ENCODE peak calls at places on chromosome 16, in eight cellular contexts. K is right atrium auricular region, R is neural progenitor cell, B is H9, F is fibroblast of mammary gland, V is foreskin fibroblast, C is WERI-Rb-1, O is MCF 10A. L is an unnamed sample.

GRCh38 chr16:89964201-89964600 is 15.6 kb downstream of the DEF8 start:
- DNase-seq in K (no peak), R (no peak), B (no peak), F (no peak), V (no peak), C (no peak), O (no peak), L (no peak)

GRCh38 chr16:22694887-22695382 is 119.0 kb upstream of the HS3ST2 start:
- DNase-seq in K (no peak), R (no peak), B (no peak), F (peak), V (peak), C (no peak), O (no peak), L (no peak)

GRCh38 chr16:648786-649589 is at the start of gene WDR90:
- DNase-seq in K (peak), R (peak), B (peak), F (peak), V (peak), C (peak), O (peak), L (peak)

GRCh38 chr16:3718019-3718391 is 681 bp upstream of the TRAP1 start:
- DNase-seq in K (no peak), R (no peak), B (no peak), F (no peak), V (no peak), C (no peak), O (peak), L (no peak)

GRCh38 chr16:47834485-47835024 is 321.2 kb downstream of the ABCC12 start:
- DNase-seq in K (no peak), R (no peak), B (no peak), F (no peak), V (no peak), C (no peak), O (no peak), L (no peak)

GRCh38 chr16:75111514-75112280 is 4.9 kb downstream of the LDHD start:
- DNase-seq in K (no peak), R (no peak), B (peak), F (no peak), V (no peak), C (no peak), O (no peak), L (no peak)

GRCh38 chr16:47229053-47229640 is 85.4 kb upstream of the NETO2 start:
- DNase-seq in K (no peak), R (no peak), B (no peak), F (no peak), V (no peak), C (no peak), O (no peak), L (no peak)

GRCh38 chr16:15607700-15608396 is 35.1 kb downstream of the MARF1 start:
- DNase-seq in K (peak), R (no peak), B (no peak), F (peak), V (peak), C (no peak), O (peak), L (no peak)

GRCh38 chr16:13039526-13039925 is 138.1 kb downstream of the SHISA9 start:
- DNase-seq in K (no peak), R (no peak), B (no peak), F (no peak), V (no peak), C (no peak), O (no peak), L (no peak)

DNA sequence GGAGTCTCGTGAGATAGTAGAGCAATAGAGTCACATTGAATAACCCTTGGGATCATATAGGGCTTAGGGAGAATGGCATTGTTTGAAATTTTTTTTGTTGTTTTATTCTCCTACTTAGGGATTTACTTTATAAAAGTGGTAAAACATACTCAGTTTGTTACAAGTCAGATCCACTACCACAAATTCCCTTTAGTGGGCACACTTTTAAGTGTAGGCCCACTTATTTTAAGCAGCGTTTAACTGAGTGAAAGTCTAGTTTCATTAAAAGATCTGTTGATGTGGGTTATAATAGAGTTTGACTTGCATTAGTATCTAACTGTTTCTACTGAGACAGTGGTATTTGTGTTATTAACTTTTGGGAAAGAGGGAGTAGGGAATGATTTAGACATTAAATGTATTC is 49.3 kb downstream of the USP10 start:
- DNase-seq in K (no peak), R (no peak), B (no peak), F (no peak), V (no peak), C (no peak), O (no peak), L (no peak)
- TF ChIP-seq CTCF in K (no peak), R (no peak), B (no peak), F (no peak), V (no peak), C (no peak), O (no peak), L (no peak)

GRCh38 chr16:30557950-30558788 is at the start of gene ZNF764:
- DNase-seq in K (peak), R (peak), B (peak), F (peak), V (peak), C (peak), O (peak), L (peak)
- TF ChIP-seq CTCF in K (no peak), R (no peak), B (no peak), F (no peak), V (no peak), C (no peak), O (no peak), L (no peak)

DNA sequence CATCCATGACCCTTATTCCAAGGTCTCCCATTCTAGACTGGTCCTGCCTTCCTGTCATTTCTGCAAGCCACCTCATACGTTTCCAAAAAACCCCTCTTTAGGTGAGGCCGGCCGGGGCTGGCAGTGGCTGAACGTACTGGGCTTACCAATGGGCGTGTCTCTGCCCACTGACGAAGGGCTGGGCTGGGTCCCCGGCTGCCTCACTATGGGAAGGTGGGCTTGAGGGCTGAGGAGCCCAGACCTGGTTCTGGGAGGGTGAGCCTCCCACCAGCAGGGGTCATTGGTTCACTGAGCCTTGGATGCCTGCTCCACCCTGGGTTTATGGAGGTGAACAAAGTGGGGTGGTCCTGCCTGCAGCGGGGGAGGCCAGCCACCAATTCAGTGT is 19.9 kb downstream of the KDM8 start:
- DNase-seq in K (no peak), R (no peak), B (no peak), F (no peak), V (no peak), C (no peak), O (no peak), L (peak)
- TF ChIP-seq CTCF in K (no peak), R (no peak), B (no peak), F (no peak), V (peak), C (peak), O (no peak), L (no peak)

DNA sequence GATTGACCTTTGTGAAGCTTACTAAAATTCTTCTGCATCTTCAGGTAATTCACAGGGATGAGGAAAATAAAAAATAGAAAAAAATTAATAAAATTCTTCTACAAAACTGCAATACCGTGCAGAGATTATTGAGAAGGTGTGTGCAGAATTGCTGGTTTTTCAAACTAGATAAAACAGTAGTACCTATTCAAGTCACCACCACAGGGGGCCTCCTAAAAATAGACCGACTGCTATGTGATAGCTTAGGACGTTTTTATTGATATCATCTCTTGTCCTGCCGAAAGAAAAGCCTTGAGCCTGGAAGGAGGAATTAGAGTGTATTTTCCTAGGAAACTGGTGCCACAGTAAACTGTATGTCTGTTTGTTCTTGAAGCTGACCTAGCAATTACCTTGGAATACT is 325.9 kb downstream of the ZFHX3 start:
- DNase-seq in K (no peak), R (peak), B (no peak), F (no peak), V (no peak), C (no peak), O (no peak), L (no peak)
- TF ChIP-seq CTCF in K (no peak), R (no peak), B (no peak), F (no peak), V (no peak), C (no peak), O (no peak), L (no peak)

GRCh38 chr16:24741862-24742261 is 12.4 kb downstream of the TNRC6A start:
- DNase-seq in K (no peak), R (no peak), B (no peak), F (no peak), V (no peak), C (no peak), O (no peak), L (no peak)

GRCh38 chr16:24737916-24738594 is 8.6 kb downstream of the TNRC6A start:
- DNase-seq in K (no peak), R (no peak), B (no peak), F (no peak), V (no peak), C (no peak), O (no peak), L (no peak)

GRCh38 chr16:24736758-24737157 is 7.3 kb downstream of the TNRC6A start:
- DNase-seq in K (no peak), R (no peak), B (no peak), F (no peak), V (no peak), C (no peak), O (no peak), L (no peak)

GRCh38 chr16:24737391-24737871 is 8.0 kb downstream of the TNRC6A start:
- DNase-seq in K (no peak), R (no peak), B (no peak), F (peak), V (peak), C (no peak), O (no peak), L (no peak)

DNA sequence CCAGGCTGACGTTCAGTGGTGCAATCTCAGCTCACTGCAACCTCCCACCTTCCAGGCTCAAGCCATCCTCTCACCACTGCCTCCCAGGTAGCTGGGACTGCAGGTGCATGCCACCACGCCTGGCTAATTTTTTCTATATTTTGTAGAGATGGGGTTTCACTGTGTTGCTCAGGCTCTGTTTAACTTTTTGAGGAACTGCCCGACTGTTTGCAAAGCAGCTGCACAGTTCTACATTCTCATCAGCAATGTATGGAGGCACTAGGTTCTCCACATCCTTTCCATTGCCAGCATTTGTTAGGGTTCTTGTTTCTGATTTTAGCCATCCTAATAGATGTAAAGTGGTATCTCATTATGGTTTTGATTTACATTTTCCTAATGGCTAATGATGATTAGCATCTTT is 9.4 kb downstream of the TNRC6A start:
- DNase-seq in K (no peak), R (no peak), B (no peak), F (no peak), V (no peak), C (no peak), O (no peak), L (no peak)
- TF ChIP-seq CTCF in K (no peak), R (no peak), B (no peak), F (no peak), V (no peak), C (no peak), O (no peak), L (no peak)

GRCh38 chr16:5427571-5427970 is 330.0 kb upstream of the EEF2KMT start:
- DNase-seq in K (no peak), R (no peak), B (no peak), F (no peak), V (no peak), C (no peak), O (no peak), L (no peak)

GRCh38 chr16:5432166-5432565 is 334.6 kb upstream of the EEF2KMT start:
- DNase-seq in K (no peak), R (no peak), B (no peak), F (no peak), V (no peak), C (no peak), O (no peak), L (no peak)

GRCh38 chr16:5430598-5430997 is 333.0 kb upstream of the EEF2KMT start:
- DNase-seq in K (no peak), R (no peak), B (no peak), F (no peak), V (no peak), C (no peak), O (no peak), L (no peak)

GRCh38 chr16:5428932-5429331 is 331.3 kb upstream of the EEF2KMT start:
- DNase-seq in K (no peak), R (peak), B (peak), F (no peak), V (no peak), C (peak), O (no peak), L (no peak)
- TF ChIP-seq CTCF in K (no peak), R (peak), B (peak), F (no peak), V (no peak), C (peak), O (no peak), L (no peak)

GRCh38 chr16:73390936-73391335 is 343.0 kb upstream of the ZFHX3 start:
- DNase-seq in K (no peak), R (no peak), B (no peak), F (peak), V (no peak), C (no peak), O (peak), L (no peak)
- TF ChIP-seq CTCF in K (no peak), R (no peak), B (no peak), F (no peak), V (no peak), C (no peak), O (no peak), L (no peak)

GRCh38 chr16:70703041-70703834 is 17.4 kb upstream of the MTSS2 start:
- DNase-seq in K (peak), R (peak), B (peak), F (peak), V (peak), C (peak), O (no peak), L (peak)
- TF ChIP-seq CTCF in K (no peak), R (no peak), B (peak), F (peak), V (peak), C (peak), O (no peak), L (no peak)

GRCh38 chr16:24497405-24497804 is 42.0 kb upstream of the RBBP6 start:
- DNase-seq in K (no peak), R (no peak), B (peak), F (no peak), V (peak), C (peak), O (peak), L (no peak)

GRCh38 chr16:24504467-24505345 is 34.7 kb upstream of the RBBP6 start:
- DNase-seq in K (peak), R (peak), B (peak), F (peak), V (peak), C (peak), O (peak), L (no peak)

GRCh38 chr16:24493859-24494258 is 45.5 kb upstream of the RBBP6 start:
- DNase-seq in K (no peak), R (no peak), B (no peak), F (no peak), V (no peak), C (no peak), O (peak), L (no peak)

DNA sequence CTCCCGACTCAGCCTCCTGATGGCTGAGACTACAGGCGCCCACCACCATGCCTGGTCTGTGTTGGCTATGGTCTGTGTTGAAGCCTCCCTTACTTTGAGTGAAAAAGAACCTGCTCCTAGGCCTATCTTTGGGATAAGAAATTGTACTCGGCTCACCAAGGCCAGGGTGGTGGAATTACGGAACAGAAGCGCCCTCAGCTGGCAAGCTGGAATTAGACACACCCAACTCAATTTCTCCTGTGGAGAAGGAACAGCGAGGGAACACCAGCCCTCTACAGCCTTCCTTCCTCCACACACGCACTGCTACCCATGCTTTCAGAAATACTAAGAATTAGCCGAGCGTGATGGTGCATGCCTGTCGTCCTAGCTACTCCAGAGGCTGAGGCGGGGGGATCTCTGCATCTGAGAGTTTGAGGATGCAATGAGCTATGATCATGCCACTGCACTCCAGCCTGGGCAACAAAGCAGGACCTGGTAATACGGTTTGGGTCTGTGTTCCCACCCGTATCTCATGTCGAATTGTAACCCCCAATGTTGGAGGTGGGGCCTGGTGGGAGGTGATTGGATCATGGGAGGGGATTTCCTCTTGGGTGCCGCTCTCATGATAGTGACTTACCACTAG is 40.1 kb upstream of the RBBP6 start:
- DNase-seq in K (no peak), R (peak), B (peak), F (peak), V (no peak), C (peak), O (peak), L (no peak)
- TF ChIP-seq CTCF in K (no peak), R (peak), B (peak), F (peak), V (peak), C (peak), O (peak), L (no peak)

GRCh38 chr16:67663877-67664222 is 2.7 kb downstream of the ENKD1 start:
- DNase-seq in K (no peak), R (no peak), B (no peak), F (no peak), V (no peak), C (no peak), O (no peak), L (no peak)

GRCh38 chr16:67664258-67664657 is 2.3 kb downstream of the ENKD1 start:
- DNase-seq in K (no peak), R (no peak), B (no peak), F (no peak), V (no peak), C (no peak), O (no peak), L (peak)

GRCh38 chr16:67661864-67662652 is 1.3 kb downstream of the PARD6A start:
- DNase-seq in K (no peak), R (no peak), B (no peak), F (no peak), V (no peak), C (no peak), O (no peak), L (no peak)

GRCh38 chr16:67662653-67663010 is 1.9 kb downstream of the PARD6A start:
- DNase-seq in K (no peak), R (no peak), B (no peak), F (no peak), V (no peak), C (no peak), O (no peak), L (no peak)

GRCh38 chr16:67663151-67663876 is 2.6 kb downstream of the PARD6A start:
- DNase-seq in K (no peak), R (peak), B (peak), F (no peak), V (no peak), C (peak), O (no peak), L (peak)
- TF ChIP-seq CTCF in K (no peak), R (peak), B (peak), F (peak), V (peak), C (peak), O (peak), L (no peak)

L was measured in pancreas.